ENCODE peak calls at places on chromosomes 6 and 20, in seven cellular contexts. I, C, F, L, S, Y and A are unnamed samples.

GRCh38 chr6:108068182-108068581 is 6.4 kb downstream of the OSTM1 start:
- DNase-seq in I (no peak), L (no peak), S (no peak), C (no peak), Y (no peak), F (no peak), A (no peak)

GRCh38 chr6:27617700-27618689 is 145.1 kb upstream of the ZNF184 start:
- DNase-seq in Y (no peak), F (no peak), L (no peak), I (no peak), S (no peak), C (no peak), A (no peak)

GRCh38 chr20:59145926-59146800 is 17.5 kb upstream of the ZNF831 start:
- DNase-seq in C (no peak), Y (peak), I (no peak), S (no peak), F (no peak), L (no peak), A (no peak)

GRCh38 chr6:14146459-14147096 is 29.0 kb downstream of the CD83 start:
- DNase-seq in F (no peak), Y (no peak), C (no peak), L (no peak), S (no peak), I (no peak), A (no peak)

GRCh38 chr6:1609662-1610496 is at the start of gene FOXC1:
- DNase-seq in C (peak), I (peak), S (peak), Y (peak), L (peak), F (peak), A (peak)

GRCh38 chr6:45965007-45965406 is 50.7 kb downstream of the CLIC5 start:
- DNase-seq in F (no peak), Y (no peak), C (no peak), S (no peak), I (no peak), L (no peak), A (no peak)

GRCh38 chr6:73262701-73263569 is at the start of gene KHDC1:
- DNase-seq in L (no peak), S (no peak), I (peak), Y (peak), F (peak), C (peak), A (no peak)

GRCh38 chr6:1039191-1039590 is 272.7 kb upstream of the FOXQ1 start:
- DNase-seq in Y (no peak), S (no peak), C (peak), L (no peak), I (no peak), F (no peak), A (no peak)

GRCh38 chr20:46701556-46701955 is 7.9 kb upstream of the SLC2A10 start:
- DNase-seq in C (no peak), Y (no peak), L (no peak), I (no peak), S (no peak), F (no peak), A (no peak)

GRCh38 chr6:170248861-170249600 is 41.8 kb downstream of the DLL1 start:
- DNase-seq in C (no peak), Y (no peak), S (no peak), L (no peak), I (peak), F (peak), A (no peak)

GRCh38 chr6:5541751-5542432 is 280.6 kb downstream of the FARS2 start:
- DNase-seq in F (no peak), S (peak), C (no peak), L (no peak), Y (no peak), I (no peak), A (no peak)

GRCh38 chr6:18412644-18413043 is 25.5 kb downstream of the RNF144B start:
- DNase-seq in S (no peak), Y (no peak), I (no peak), C (no peak), L (no peak), F (no peak), A (no peak)

GRCh38 chr6:159980474-159980873 is 11.6 kb downstream of the IGF2R start:
- DNase-seq in S (no peak), F (no peak), L (no peak), C (no peak), I (no peak), Y (no peak), A (no peak)

GRCh38 chr20:61185181-61185580 is 66.9 kb upstream of the CDH4 start:
- DNase-seq in L (no peak), I (no peak), F (no peak), C (no peak), S (no peak), Y (no peak), A (no peak)
- H3K27ac ChIP-seq in L (no peak), I (no peak), F (no peak), C (no peak), S (no peak), Y (no peak), A (no peak)

DNA sequence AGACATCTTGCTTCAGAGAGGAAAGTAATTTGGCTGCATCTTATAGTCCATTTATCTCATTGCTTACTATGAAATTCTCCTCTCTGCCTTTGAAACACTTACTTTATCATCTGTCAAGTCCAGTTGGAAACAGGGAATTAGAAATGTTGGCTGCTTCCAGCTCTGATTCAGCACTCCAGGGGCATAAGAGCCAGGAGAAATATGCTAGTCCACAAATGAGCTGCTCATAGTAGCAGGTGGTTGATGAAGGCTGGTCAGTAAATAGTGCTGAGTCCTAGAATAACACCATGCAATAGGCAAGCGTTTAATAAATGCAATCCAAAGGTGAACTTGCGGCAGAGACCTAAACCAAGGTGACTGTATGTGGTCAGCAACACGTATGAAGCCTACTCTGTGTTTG is 227.2 kb downstream of the SLC35F1 start:
- DNase-seq in C (no peak), I (no peak), Y (no peak), L (no peak), S (no peak), F (no peak), A (no peak)
- TF ChIP-seq POLR2A in C (no peak), I (no peak), Y (no peak), L (no peak), S (no peak), F (no peak), A (no peak)

GRCh38 chr20:35300469-35301262 is 8.4 kb upstream of the FAM83C start:
- DNase-seq in F (no peak), C (no peak), L (no peak), Y (no peak), S (no peak), I (no peak), A (no peak)

GRCh38 chr20:35299780-35300179 is 7.6 kb upstream of the FAM83C start:
- DNase-seq in L (no peak), S (no peak), F (no peak), C (no peak), I (no peak), Y (peak), A (no peak)

GRCh38 chr20:35303382-35303734 is 11.1 kb upstream of the FAM83C start:
- DNase-seq in I (no peak), F (no peak), S (no peak), L (no peak), Y (no peak), C (no peak), A (no peak)

GRCh38 chr20:35302421-35303335 is 10.5 kb upstream of the FAM83C start:
- DNase-seq in F (no peak), S (no peak), I (no peak), L (no peak), Y (no peak), C (no peak), A (no peak)

GRCh38 chr20:35301426-35301825 is 9.2 kb upstream of the FAM83C start:
- DNase-seq in Y (no peak), F (no peak), I (no peak), C (no peak), S (no peak), L (no peak), A (no peak)
- H3K27ac ChIP-seq in Y (no peak), F (no peak), I (no peak), C (no peak), S (no peak), L (no peak), A (no peak)

GRCh38 chr20:23367770-23368169 is 5.8 kb downstream of the GZF1 start:
- DNase-seq in I (no peak), Y (no peak), F (no peak), L (no peak), S (no peak), C (no peak), A (no peak)
- TF ChIP-seq POLR2A in I (no peak), Y (no peak), F (no peak), L (no peak), S (no peak), C (no peak), A (no peak)

GRCh38 chr20:34084227-34084923 is 27.7 kb downstream of the EIF2S2 start:
- DNase-seq in C (no peak), S (no peak), I (no peak), L (no peak), F (no peak), Y (no peak), A (no peak)
- H3K27ac ChIP-seq in C (peak), S (no peak), I (no peak), L (peak), F (no peak), Y (no peak), A (peak)

GRCh38 chr6:2765166-2765895 is at the start of gene WRNIP1:
- DNase-seq in S (peak), L (peak), Y (peak), F (peak), I (peak), C (peak), A (peak)

GRCh38 chr6:2764610-2765165 is 505 bp upstream of the WRNIP1 start:
- DNase-seq in I (peak), Y (peak), C (peak), L (no peak), F (peak), S (peak), A (no peak)

GRCh38 chr6:2766767-2767314 is 1.6 kb downstream of the WRNIP1 start:
- DNase-seq in F (no peak), I (no peak), C (no peak), S (no peak), Y (no peak), L (no peak), A (no peak)

GRCh38 chr6:2767327-2767985 is 2.3 kb downstream of the WRNIP1 start:
- DNase-seq in C (no peak), L (no peak), F (no peak), I (no peak), Y (no peak), S (no peak), A (no peak)

GRCh38 chr6:2765896-2766766 is 938 bp downstream of the WRNIP1 start:
- DNase-seq in L (no peak), C (peak), Y (peak), F (peak), S (peak), I (peak), A (no peak)
- TF ChIP-seq POLR2A in L (no peak), C (no peak), Y (no peak), F (no peak), S (peak), I (no peak), A (no peak)

GRCh38 chr6:167589615-167589940 is 237.1 kb upstream of the AFDN start:
- DNase-seq in C (no peak), L (no peak), I (no peak), Y (no peak), F (no peak), S (no peak), A (no peak)

GRCh38 chr6:167583412-167583811 is 243.3 kb upstream of the AFDN start:
- DNase-seq in C (no peak), I (no peak), Y (no peak), L (no peak), F (no peak), S (no peak), A (no peak)

GRCh38 chr6:167590193-167590592 is 236.5 kb upstream of the AFDN start:
- DNase-seq in C (no peak), S (no peak), I (no peak), Y (no peak), L (no peak), F (no peak), A (no peak)

GRCh38 chr6:167588181-167588919 is 238.4 kb upstream of the AFDN start:
- DNase-seq in L (peak), I (no peak), C (no peak), Y (no peak), F (no peak), S (peak), A (no peak)

DNA sequence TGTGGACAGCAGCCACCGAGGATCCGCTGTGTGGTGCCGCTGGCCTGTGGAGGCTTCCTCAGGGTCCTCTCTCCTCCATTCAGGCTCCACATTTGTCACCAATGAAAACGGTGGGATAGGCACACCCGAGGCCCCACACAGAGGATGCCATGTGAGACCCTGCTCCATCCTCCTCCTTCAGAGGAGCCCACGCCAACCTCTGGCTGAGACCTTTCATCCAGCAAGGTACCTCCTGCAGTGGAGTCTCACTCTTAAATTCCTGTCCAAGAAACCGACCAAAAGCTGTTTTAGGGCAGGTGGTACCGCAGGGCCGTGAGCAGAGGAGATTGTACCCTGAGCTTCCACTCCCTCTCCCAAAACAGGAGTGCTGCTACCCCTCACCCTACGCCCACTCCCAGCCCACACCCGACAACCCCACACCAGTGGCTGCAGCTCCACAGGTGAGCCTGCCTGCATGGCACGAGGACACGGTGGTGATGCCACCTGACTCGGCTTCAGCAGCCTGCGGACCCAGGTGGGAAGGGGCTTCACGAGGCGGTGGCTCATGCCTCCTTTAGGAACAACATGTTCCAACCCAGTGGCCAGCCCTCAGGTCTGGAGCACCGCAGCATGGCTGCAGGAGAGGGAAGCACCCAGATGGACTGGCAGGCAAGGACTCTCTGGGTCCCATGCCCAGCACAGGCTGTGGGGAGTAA is 237.6 kb upstream of the AFDN start:
- DNase-seq in F (no peak), C (no peak), L (peak), I (no peak), S (peak), Y (no peak), A (no peak)
- H3K27ac ChIP-seq in F (no peak), C (no peak), L (no peak), I (no peak), S (no peak), Y (no peak), A (no peak)